ENCODE peak calls at places on chromosomes 6 and 20, in seven cellular contexts. X is activated naive CD4-positive, alpha-beta T cell treated with anti-CD3 and anti-CD28 coated beads, Interleukin-2, amount 50 U/mL, for 72 hours; M is fibroblast of mammary gland; W is NCI-H1417; A is ELR; T is nucleus accumbens; J is HS-5. F is an unnamed sample.

GRCh38 chr6:166305562-166306117 is 2.6 kb downstream of the PRR18 start:
- DNase-seq in A (no peak), J (no peak), M (no peak), X (no peak), T (peak), W (no peak), F (no peak)

GRCh38 chr6:118122161-118122560 is 215.1 kb downstream of the SLC35F1 start:
- DNase-seq in T (peak), M (no peak), X (no peak), A (no peak), W (no peak), J (no peak), F (no peak)

GRCh38 chr6:158647501-158647900 is 2.4 kb upstream of the SYTL3 start:
- DNase-seq in W (peak), T (no peak), M (no peak), X (no peak), J (no peak), A (peak), F (no peak)

GRCh38 chr20:59222239-59222981 is 58.8 kb downstream of the ZNF831 start:
- DNase-seq in M (peak), T (peak), W (peak), X (peak), J (peak), A (peak), F (peak)

GRCh38 chr6:99846021-99846420 is 148.0 kb downstream of the MCHR2 start:
- DNase-seq in T (no peak), J (no peak), M (no peak), W (no peak), A (no peak), X (no peak), F (no peak)

GRCh38 chr6:28167068-28167467 is 25.4 kb downstream of the ZKSCAN8 start:
- DNase-seq in X (no peak), W (no peak), T (no peak), A (peak), M (peak), J (peak), F (no peak)

GRCh38 chr20:57619053-57619831 is 984 bp downstream of the ZBP1 start:
- DNase-seq in X (peak), J (no peak), A (no peak), W (peak), M (no peak), T (no peak), F (peak)

GRCh38 chr6:7721654-7722053 is 4.2 kb upstream of the BMP6 start:
- DNase-seq in J (no peak), M (peak), W (peak), T (no peak), X (no peak), A (peak), F (no peak)

GRCh38 chr6:35148167-35148741 is 7.1 kb upstream of the TCP11 start:
- DNase-seq in A (peak), J (peak), T (no peak), X (no peak), W (no peak), M (peak), F (no peak)

GRCh38 chr6:82022614-82023102 is 224.9 kb downstream of the IBTK start:
- DNase-seq in J (peak), T (no peak), W (no peak), M (peak), A (peak), X (no peak), F (no peak)

GRCh38 chr20:63124092-63124781 is 91.7 kb downstream of the YTHDF1 start:
- DNase-seq in J (no peak), T (no peak), M (peak), X (peak), A (peak), W (no peak), F (no peak)

GRCh38 chr20:31515775-31516107 is 1.5 kb downstream of the HM13 start:
- DNase-seq in A (no peak), X (no peak), W (no peak), M (no peak), J (no peak), T (no peak), F (no peak)

GRCh38 chr6:80991316-80991715 is 761.2 kb downstream of the TENT5A start:
- DNase-seq in T (no peak), M (no peak), W (no peak), X (no peak), A (no peak), J (no peak), F (no peak)

GRCh38 chr6:111806561-111807497 is 66.4 kb downstream of the FYN start:
- DNase-seq in J (no peak), X (no peak), A (no peak), W (no peak), M (no peak), T (no peak), F (no peak)

GRCh38 chr20:3645309-3646066 is 17.7 kb downstream of the GFRA4 start:
- DNase-seq in J (no peak), T (no peak), W (no peak), M (no peak), A (no peak), X (no peak), F (no peak)

GRCh38 chr6:13681305-13682061 is 30.2 kb downstream of the RANBP9 start:
- DNase-seq in M (no peak), W (no peak), T (no peak), J (no peak), A (no peak), X (no peak), F (peak)

GRCh38 chr20:49028684-49029083 is 17.4 kb upstream of the CSE1L start:
- DNase-seq in A (peak), M (peak), T (no peak), X (no peak), J (no peak), W (no peak), F (no peak)

GRCh38 chr20:11814276-11814675 is 103.4 kb upstream of the BTBD3 start:
- DNase-seq in J (peak), T (no peak), W (no peak), A (peak), X (no peak), M (peak), F (no peak)

GRCh38 chr20:38883081-38883980 is 42.9 kb upstream of the FAM83D start:
- DNase-seq in T (peak), W (no peak), A (peak), X (no peak), J (no peak), M (peak), F (no peak)

GRCh38 chr6:131067521-131067920 is 4.5 kb upstream of the EPB41L2 start:
- DNase-seq in X (no peak), T (no peak), M (no peak), W (no peak), J (no peak), A (no peak), F (no peak)

GRCh38 chr6:111997078-111997862 is 56.6 kb upstream of the CCN6 start:
- DNase-seq in T (peak), M (peak), X (peak), A (peak), W (peak), J (no peak), F (peak)

GRCh38 chr6:80163754-80164187 is 57.3 kb downstream of the BCKDHB start:
- DNase-seq in W (no peak), A (peak), M (peak), T (no peak), J (peak), X (no peak), F (no peak)

GRCh38 chr6:25253371-25253770 is 25.8 kb upstream of the CARMIL1 start:
- DNase-seq in X (no peak), M (no peak), W (no peak), J (no peak), T (no peak), A (no peak), F (no peak)

GRCh38 chr20:59307270-59307669 is 6.9 kb downstream of the EDN3 start:
- DNase-seq in M (no peak), X (no peak), J (no peak), A (no peak), W (no peak), T (no peak), F (no peak)

GRCh38 chr20:14441201-14441600 is 103.8 kb upstream of the FLRT3 start:
- DNase-seq in T (no peak), M (peak), J (no peak), A (peak), X (no peak), W (no peak), F (no peak)

GRCh38 chr6:33595001-33595846 is 15.1 kb upstream of the BAK1 start:
- DNase-seq in J (no peak), T (no peak), M (peak), W (no peak), A (peak), X (no peak), F (no peak)

GRCh38 chr20:44739952-44740351 is 5.7 kb upstream of the KCNK15 start:
- DNase-seq in T (no peak), A (no peak), J (no peak), M (no peak), W (no peak), X (no peak), F (no peak)

GRCh38 chr6:149895702-149896310 is 2.1 kb downstream of the RAET1E start:
- DNase-seq in T (no peak), W (no peak), M (peak), X (no peak), A (peak), J (no peak), F (peak)

F was measured in DND-41.